ENCODE peak calls at places on chromosome 21, in seven cellular contexts. E is AML-193; U is naive thymus-derived CD8-positive, alpha-beta T cell; C is posterior cingulate gyrus; A is upper lobe of right lung; G is GF-D8; O is activated CD8-positive, alpha-beta memory T cell treated with anti-CD3 and anti-CD28 coated beads for 4 hours. P is an unnamed sample.
A peak's percentile ranks its signal among the peaks of the same experiment; 100 is the strongest.

GRCh38 chr21:44312089-44312488 is 12.2 kb downstream of the PFKL start:
- DNase-seq in C (no peak), G (no peak), U (no peak), A (no peak), E (no peak), O (no peak), P (no peak)

GRCh38 chr21:29018540-29018939 is 609 bp downstream of the RWDD2B start:
- DNase-seq in E (no peak), U (no peak), G (no peak), A (no peak), O (no peak), C (no peak), P (no peak)

GRCh38 chr21:33703750-33704606 is 61.7 kb downstream of the ITSN1 start:
- DNase-seq in O (no peak), A (no peak), U (no peak), G (no peak), E (no peak), C (no peak), P (no peak)

GRCh38 chr21:34733866-34734265 is 65.1 kb downstream of the CLIC6 start:
- DNase-seq in U (no peak), A (no peak), E (no peak), C (no peak), G (no peak), O (no peak), P (no peak)

GRCh38 chr21:26070822-26071425 is 99.6 kb downstream of the APP start:
- DNase-seq in E (no peak), O (peak; percentile 1), C (no peak), U (no peak), G (peak; percentile 75), A (no peak), P (no peak)

GRCh38 chr21:31520506-31521163 is 138.9 kb upstream of the SOD1 start:
- DNase-seq in A (no peak), E (no peak), U (no peak), O (no peak), C (no peak), G (no peak), P (no peak)

GRCh38 chr21:44965251-44966022 is 25.6 kb downstream of the SLX9 start:
- DNase-seq in A (no peak), O (peak; percentile 12), G (peak; percentile 55), E (no peak), U (no peak), C (no peak), P (no peak)

GRCh38 chr21:35738342-35738961 is 321.9 kb downstream of the SETD4 start:
- DNase-seq in O (no peak), C (no peak), E (no peak), G (no peak), U (no peak), A (no peak), P (no peak)

GRCh38 chr21:45640888-45641479 is 2.5 kb upstream of the PCBP3 start:
- DNase-seq in C (peak; percentile 43), A (no peak), O (no peak), U (no peak), E (no peak), G (no peak), P (no peak)

GRCh38 chr21:39661121-39661520 is 48.4 kb downstream of the B3GALT5 start:
- DNase-seq in C (no peak), U (no peak), A (peak; percentile 39), G (no peak), E (no peak), O (no peak), P (no peak)

GRCh38 chr21:38438476-38438893 is 59.8 kb downstream of the ERG start:
- DNase-seq in E (no peak), C (peak; percentile 70), G (no peak), A (peak; percentile 81), U (no peak), O (no peak), P (no peak)

GRCh38 chr21:39726133-39726532 is 18.9 kb upstream of the IGSF5 start:
- DNase-seq in E (no peak), C (no peak), O (no peak), A (no peak), G (no peak), U (no peak), P (no peak)

GRCh38 chr21:45997205-45997494 is 15.6 kb downstream of the COL6A1 start:
- DNase-seq in O (no peak), A (no peak), G (no peak), E (no peak), C (no peak), U (no peak), P (no peak)

GRCh38 chr21:36615274-36615964 is 83.5 kb upstream of the SIM2 start:
- DNase-seq in O (no peak), E (no peak), C (no peak), A (no peak), G (no peak), U (no peak), P (no peak)

GRCh38 chr21:34204021-34204420 is 130.6 kb downstream of the MRPS6 start:
- DNase-seq in A (no peak), C (no peak), E (no peak), G (no peak), U (no peak), O (no peak), P (no peak)

GRCh38 chr21:42754270-42754933 is 101.0 kb downstream of the PDE9A start:
- DNase-seq in O (no peak), A (peak; percentile 27), U (no peak), E (no peak), G (no peak), C (peak; percentile 64), P (no peak)

GRCh38 chr21:44571844-44572782 is 1.4 kb upstream of the KRTAP10-4 start:
- DNase-seq in U (no peak), O (no peak), G (no peak), A (peak; percentile 56), E (no peak), C (no peak), P (no peak)

GRCh38 chr21:16579538-16579937 is 849.8 kb downstream of the USP25 start:
- DNase-seq in A (no peak), O (no peak), G (no peak), C (no peak), E (no peak), U (no peak), P (peak; percentile 57)

GRCh38 chr21:17660449-17660848 is 47.7 kb upstream of the BTG3 start:
- DNase-seq in U (no peak), G (no peak), A (no peak), C (no peak), O (no peak), E (no peak), P (no peak)

GRCh38 chr21:32332463-32332951 is 33.9 kb downstream of the MRAP start:
- DNase-seq in U (no peak), E (no peak), O (no peak), G (no peak), A (no peak), C (no peak), P (no peak)

GRCh38 chr21:45012661-45013270 is 61.6 kb upstream of the ADARB1 start:
- DNase-seq in A (peak; percentile 60), U (no peak), G (no peak), C (peak; percentile 27), E (no peak), O (no peak), P (no peak)

GRCh38 chr21:37712204-37712934 is 203.9 kb downstream of the KCNJ6 start:
- DNase-seq in A (peak; percentile 75), C (peak; percentile 88), U (no peak), G (peak; percentile 28), O (no peak), E (peak; percentile 54), P (peak; percentile 40)

GRCh38 chr21:39012314-39013230 is 170.7 kb downstream of the PSMG1 start:
- DNase-seq in O (no peak), E (peak; percentile 16), A (no peak), U (no peak), G (no peak), C (peak; percentile 27), P (no peak)

GRCh38 chr21:43686811-43687565 is 27.6 kb downstream of the RRP1B start:
- DNase-seq in G (no peak), C (no peak), O (no peak), E (no peak), U (no peak), A (no peak), P (no peak)

GRCh38 chr21:45376459-45377324 is 28.3 kb upstream of the COL18A1 start:
- DNase-seq in A (peak; percentile 50), E (no peak), O (no peak), C (peak; percentile 34), U (peak; percentile 58), G (no peak), P (no peak)

GRCh38 chr21:44684483-44684882 is 2.5 kb upstream of the KRTAP12-1 start:
- DNase-seq in G (no peak), E (no peak), A (no peak), C (no peak), O (no peak), U (no peak), P (no peak)

GRCh38 chr21:44658913-44659595 is 1.3 kb downstream of the KRTAP12-3 start:
- DNase-seq in A (no peak), U (no peak), E (no peak), O (no peak), C (no peak), G (no peak), P (no peak)

GRCh38 chr21:33198346-33199135 is 31.2 kb upstream of the IFNAR2 start:
- DNase-seq in U (no peak), O (no peak), E (peak; percentile 95), A (no peak), G (peak; percentile 92), C (no peak), P (peak; percentile 48)

GRCh38 chr21:46189213-46189958 is 5.1 kb upstream of the SPATC1L start:
- DNase-seq in U (no peak), G (no peak), O (no peak), C (no peak), E (no peak), A (peak; percentile 53), P (peak; percentile 17)

GRCh38 chr21:45994738-45995685 is 13.4 kb downstream of the COL6A1 start:
- DNase-seq in E (no peak), O (no peak), U (peak; percentile 60), A (peak; percentile 52), C (peak; percentile 66), G (no peak), P (no peak)

GRCh38 chr21:42171091-42172053 is 47.6 kb upstream of the ABCG1 start:
- DNase-seq in O (no peak), G (no peak), A (peak; percentile 59), C (no peak), U (no peak), E (no peak), P (peak; percentile 82)

GRCh38 chr21:17793675-17794123 is 25.5 kb downstream of the C21orf91 start:
- DNase-seq in G (no peak), U (no peak), E (no peak), O (no peak), A (no peak), C (no peak), P (peak; percentile 10)

P was measured in midbrain.